ENCODE peak calls at places on chromosome 19, in nine cellular contexts. K is WTC11, T is heart right ventricle, X is breast epithelium, U is NCI-H2171 treated with DMSO at 0.1 percent for 48 hours, H is T follicular helper cell, J is putamen, P is astrocyte, Z is astrocyte of the spinal cord. I is an unnamed sample.

GRCh38 chr19:56291857-56292256 is 19.3 kb downstream of the EDDM13 start:
- DNase-seq in X (no peak), J (no peak), T (no peak), H (no peak), K (no peak), P (no peak), U (no peak), Z (no peak), I (no peak)

GRCh38 chr19:42388851-42389489 is 1.1 kb downstream of the CNFN start:
- DNase-seq in P (no peak), K (no peak), T (no peak), X (no peak), J (no peak), H (no peak), U (no peak), Z (no peak), I (no peak)

GRCh38 chr19:47228937-47229673 is 1.9 kb downstream of the BBC3 start:
- DNase-seq in Z (peak), K (no peak), H (no peak), T (no peak), X (peak), U (no peak), J (no peak), P (peak), I (peak)

GRCh38 chr19:3243851-3244700 is 19.6 kb downstream of the CELF5 start:
- DNase-seq in T (peak), P (peak), K (peak), X (no peak), Z (peak), J (no peak), H (peak), U (no peak), I (peak)

GRCh38 chr19:51693246-51693645 is at the start of gene SPACA6:
- DNase-seq in P (no peak), K (no peak), H (no peak), U (no peak), Z (no peak), X (no peak), T (no peak), J (no peak), I (no peak)

GRCh38 chr19:48466571-48467325 is 2.4 kb upstream of the CYTH2 start:
- DNase-seq in K (no peak), T (no peak), J (no peak), U (no peak), Z (peak), H (no peak), X (no peak), P (peak), I (no peak)

GRCh38 chr19:41575998-41576397 is at the start of gene CEACAM21:
- DNase-seq in J (peak), U (no peak), H (peak), K (no peak), X (no peak), T (peak), Z (no peak), P (no peak), I (no peak)

GRCh38 chr19:618674-619285 is 14.6 kb downstream of the POLRMT start:
- DNase-seq in P (no peak), J (no peak), K (no peak), Z (no peak), H (no peak), U (no peak), X (no peak), T (no peak), I (no peak)

GRCh38 chr19:10007366-10007765 is 2.9 kb downstream of the COL5A3 start:
- DNase-seq in T (peak), J (no peak), H (no peak), Z (no peak), K (no peak), P (no peak), X (peak), U (no peak), I (no peak)

GRCh38 chr19:10510301-10510802 is 6.9 kb downstream of the S1PR5 start:
- DNase-seq in Z (no peak), X (no peak), K (peak), J (no peak), P (no peak), H (peak), U (peak), T (no peak), I (no peak)

GRCh38 chr19:2385053-2385721 is 25.1 kb downstream of the TMPRSS9 start:
- DNase-seq in J (no peak), X (peak), K (peak), U (peak), H (peak), P (peak), T (no peak), Z (peak), I (peak)

GRCh38 chr19:3234800-3235199 is 10.3 kb downstream of the CELF5 start:
- DNase-seq in U (no peak), X (no peak), H (no peak), T (no peak), K (peak), J (no peak), Z (no peak), P (no peak), I (no peak)

GRCh38 chr19:41366089-41366488 is 2.1 kb upstream of the B9D2 start:
- DNase-seq in H (no peak), K (no peak), X (no peak), Z (no peak), P (no peak), U (no peak), J (no peak), T (no peak), I (no peak)

GRCh38 chr19:48501446-48501960 is 10.1 kb downstream of the LMTK3 start:
- DNase-seq in K (peak), J (no peak), U (peak), T (no peak), P (no peak), X (peak), H (no peak), Z (no peak), I (no peak)

GRCh38 chr19:11418518-11419506 is at the start of gene RGL3:
- DNase-seq in T (peak), P (no peak), K (peak), H (no peak), X (no peak), J (no peak), U (no peak), Z (no peak), I (no peak)

GRCh38 chr19:8528500-8528899 is 14.5 kb upstream of the ZNF414 start:
- DNase-seq in P (no peak), T (no peak), X (no peak), H (no peak), Z (no peak), K (no peak), J (no peak), U (no peak), I (no peak)

GRCh38 chr19:14556662-14557188 is 15.1 kb downstream of the NDUFB7 start:
- DNase-seq in H (peak), K (peak), X (peak), T (peak), P (peak), U (peak), Z (peak), J (peak), I (peak)

GRCh38 chr19:7873304-7874079 is 698 bp downstream of the PRR36 start:
- DNase-seq in X (no peak), P (no peak), H (no peak), J (no peak), K (no peak), T (no peak), U (no peak), Z (no peak), I (no peak)

GRCh38 chr19:12801466-12802266 is at the start of the genes PRDX2 and THSD8:
- DNase-seq in H (no peak), J (no peak), T (peak), K (peak), U (peak), P (no peak), X (no peak), Z (peak), I (peak)

GRCh38 chr19:38255759-38256052 is 468 bp downstream of the PPP1R14A start:
- DNase-seq in H (no peak), K (peak), J (no peak), X (no peak), T (no peak), P (no peak), U (no peak), Z (no peak), I (no peak)

GRCh38 chr19:4688587-4688986 is 18.4 kb upstream of the MYDGF start:
- DNase-seq in U (no peak), X (no peak), T (no peak), P (no peak), K (no peak), J (no peak), H (no peak), Z (no peak), I (no peak)

GRCh38 chr19:8113017-8113416 is 36.4 kb downstream of the FBN3 start:
- DNase-seq in H (no peak), K (no peak), T (no peak), P (no peak), Z (no peak), J (no peak), U (no peak), X (peak), I (no peak)

GRCh38 chr19:31139871-31140505 is 209.2 kb downstream of the TSHZ3 start:
- DNase-seq in X (no peak), K (no peak), H (no peak), J (no peak), Z (peak), U (no peak), P (peak), T (no peak), I (no peak)

GRCh38 chr19:29001006-29001921 is 211.7 kb downstream of the UQCRFS1 start:
- DNase-seq in X (no peak), H (no peak), T (no peak), P (no peak), K (no peak), U (no peak), Z (no peak), J (no peak), I (no peak)

GRCh38 chr19:44807652-44808462 is 1.0 kb upstream of the BCAM start:
- DNase-seq in T (peak), P (peak), J (no peak), U (no peak), K (peak), X (peak), H (no peak), Z (peak), I (peak)

GRCh38 chr19:5772416-5772815 is 12.1 kb downstream of the PRR22 start:
- DNase-seq in K (no peak), H (no peak), X (no peak), P (no peak), T (no peak), Z (no peak), U (no peak), J (no peak), I (no peak)